ENCODE peak calls at places on chromosomes 4 and X, in nine cellular contexts. M is aorta; G is CD8-positive, alpha-beta T cell; T is spleen; H is Panc1; E is lung; Q is lower lobe of right lung; R is IMR-90; L is heart right ventricle. C is an unnamed sample. For H3K4me1, the result is how much of the 10 kb centered on the place peaks cover.

GRCh38 chrX:51893931-51894696 is 691 bp downstream of the MAGED1 start:
- DNase-seq in Q (no peak), M (no peak), E (no peak), G (no peak), L (peak), T (no peak), R (peak), H (no peak), C (peak)

GRCh38 chr4:53162926-53163325 is 202.9 kb downstream of the SCFD2 start:
- DNase-seq in E (no peak), Q (no peak), H (no peak), G (no peak), L (no peak), R (no peak), M (no peak), T (no peak), C (no peak)

GRCh38 chr4:19301527-19301926 is 950.2 kb upstream of the SLIT2 start:
- DNase-seq in L (no peak), H (no peak), E (no peak), Q (no peak), G (no peak), R (no peak), M (no peak), T (no peak), C (no peak)

GRCh38 chr4:99134586-99134985 is 9.5 kb downstream of the ADH4 start:
- DNase-seq in E (no peak), G (no peak), H (no peak), R (no peak), T (no peak), L (no peak), Q (no peak), M (no peak), C (no peak)

GRCh38 chr4:164136181-164136616 is 617.7 kb upstream of the SMIM31 start:
- DNase-seq in L (no peak), M (no peak), G (no peak), Q (no peak), R (peak), H (no peak), T (no peak), E (no peak), C (no peak)

GRCh38 chr4:2413821-2414610 is 4.4 kb downstream of the ZFYVE28 start:
- DNase-seq in R (no peak), G (no peak), L (no peak), E (no peak), H (no peak), M (no peak), Q (peak), T (peak), C (no peak)

GRCh38 chr4:21982087-21982486 is 33.5 kb upstream of the KCNIP4 start:
- DNase-seq in R (no peak), Q (no peak), T (no peak), G (no peak), L (no peak), H (no peak), M (no peak), E (no peak), C (no peak)

GRCh38 chr4:124940387-124940786 is 227.9 kb upstream of the ANKRD50 start:
- DNase-seq in M (no peak), L (peak), Q (no peak), H (peak), G (no peak), E (no peak), T (no peak), R (peak), C (no peak)

GRCh38 chr4:87975466-87975865 is at the start of gene SPP1:
- DNase-seq in G (no peak), H (no peak), L (no peak), R (peak), T (peak), Q (no peak), M (peak), E (no peak), C (no peak)

GRCh38 chr4:1900087-1900433 is 28.9 kb downstream of the NSD2 start:
- DNase-seq in E (no peak), M (no peak), R (no peak), T (no peak), G (no peak), Q (no peak), H (no peak), L (no peak), C (no peak)

GRCh38 chr4:109557433-109557832 is 2.6 kb upstream of the MCUB start:
- DNase-seq in L (no peak), G (no peak), E (no peak), H (no peak), M (no peak), T (peak), Q (no peak), R (no peak), C (no peak)

GRCh38 chrX:21375795-21376069 is 1.5 kb downstream of the CNKSR2 start:
- DNase-seq in Q (no peak), L (no peak), G (no peak), M (no peak), H (no peak), E (no peak), R (no peak), T (no peak), C (no peak)

GRCh38 chr4:182074139-182074538 is 169.1 kb upstream of the TENM3 start:
- DNase-seq in E (no peak), R (no peak), L (no peak), G (no peak), H (no peak), Q (no peak), M (no peak), T (no peak), C (no peak)

GRCh38 chr4:119536572-119537528 is 91.8 kb downstream of the PDE5A start:
- DNase-seq in L (no peak), G (no peak), E (no peak), R (peak), Q (no peak), M (no peak), T (no peak), H (no peak), C (no peak)

GRCh38 chr4:108193891-108194672 is 25.4 kb upstream of the LEF1 start:
- DNase-seq in T (no peak), Q (no peak), G (no peak), R (no peak), E (no peak), H (no peak), L (no peak), M (no peak), C (no peak)

GRCh38 chr4:8579526-8580320 is 469 bp upstream of the GPR78 start:
- DNase-seq in H (no peak), T (peak), R (no peak), Q (no peak), E (no peak), G (no peak), L (no peak), M (no peak), C (no peak)

GRCh38 chr4:113691676-113692075 is 69.9 kb downstream of the CAMK2D start:
- DNase-seq in E (no peak), Q (no peak), M (no peak), T (no peak), L (no peak), G (no peak), H (no peak), R (no peak), C (no peak)

GRCh38 chrX:107029752-107030151 is 29.7 kb upstream of the MORC4 start:
- DNase-seq in Q (no peak), R (no peak), E (no peak), L (no peak), T (no peak), M (no peak), G (no peak), H (no peak), C (no peak)

GRCh38 chr4:129043523-129043922 is 49.8 kb downstream of the SCLT1 start:
- DNase-seq in L (no peak), G (no peak), Q (no peak), R (peak), E (no peak), H (no peak), T (no peak), M (no peak), C (no peak)

GRCh38 chr4:78862314-78862737 is 76.9 kb downstream of the PAQR3 start:
- DNase-seq in T (no peak), H (no peak), R (no peak), E (no peak), G (no peak), Q (no peak), L (no peak), M (no peak), C (no peak)

GRCh38 chr4:140374130-140374477 is 658 bp downstream of the SCOC start:
- DNase-seq in L (no peak), T (no peak), H (no peak), G (no peak), R (no peak), E (no peak), Q (no peak), M (no peak), C (no peak)

GRCh38 chrX:2703991-2704369 is 12.9 kb downstream of the CD99 start:
- DNase-seq in M (no peak), E (no peak), R (no peak), G (no peak), T (no peak), L (peak), Q (no peak), H (no peak), C (peak)

GRCh38 chrX:16826207-16826606 is 39.9 kb downstream of the TXLNG start:
- DNase-seq in G (no peak), M (no peak), E (no peak), T (no peak), H (no peak), Q (no peak), L (no peak), R (peak), C (no peak)

GRCh38 chr4:95367824-95368223 is 180.9 kb downstream of the UNC5C start:
- DNase-seq in E (no peak), T (no peak), M (no peak), L (no peak), Q (no peak), R (no peak), H (no peak), G (no peak), C (no peak)

GRCh38 chrX:123818243-123818642 is 41.6 kb upstream of the XIAP start:
- DNase-seq in R (peak), Q (no peak), E (no peak), G (no peak), H (peak), T (no peak), L (no peak), M (no peak), C (no peak)

GRCh38 chr4:39947415-39947814 is 30.3 kb downstream of the PDS5A start:
- DNase-seq in T (no peak), G (no peak), E (no peak), Q (no peak), M (no peak), R (no peak), L (no peak), H (no peak), C (no peak)

GRCh38 chrX:70433848-70434351 is 10.7 kb upstream of the DLG3 start:
- DNase-seq in H (peak), R (peak), Q (peak), G (peak), L (peak), M (peak), E (peak), T (peak), C (peak)

GRCh38 chrX:140141444-140142029 is 176.2 kb upstream of the CXorf66 start:
- DNase-seq in L (no peak), T (no peak), G (no peak), R (peak), M (no peak), Q (no peak), H (peak), E (peak), C (no peak)

GRCh38 chrX:13007519-13008188 is 32.7 kb downstream of the TMSB4X start:
- DNase-seq in R (peak), H (no peak), Q (no peak), M (no peak), L (no peak), E (no peak), T (no peak), G (no peak), C (no peak)
- H3K4me1 ChIP-seq in R (under half), H (under half), Q (under half), M (under half), L (under half), E (under half), T (half or more), G (half or more), C (under half)

GRCh38 chr4:26862381-26862915 is 1.8 kb downstream of the STIM2 start:
- DNase-seq in R (no peak), Q (no peak), H (no peak), G (no peak), T (no peak), L (no peak), M (no peak), E (no peak), C (no peak)

GRCh38 chr4:26864904-26865303 is 4.3 kb downstream of the STIM2 start:
- DNase-seq in T (no peak), R (no peak), Q (no peak), G (no peak), M (no peak), H (no peak), L (no peak), E (no peak), C (no peak)

GRCh38 chr4:26860922-26861433 is 337 bp downstream of the STIM2 start:
- DNase-seq in T (peak), Q (peak), R (peak), M (peak), L (no peak), E (peak), H (no peak), G (peak), C (peak)

GRCh38 chr4:26861434-26862186 is 969 bp downstream of the STIM2 start:
- DNase-seq in R (peak), M (peak), H (no peak), E (peak), T (peak), G (peak), Q (peak), L (peak), C (peak)

GRCh38 chr4:26863512-26863911 is 2.9 kb downstream of the STIM2 start:
- DNase-seq in Q (no peak), H (no peak), E (no peak), L (no peak), M (no peak), G (no peak), T (no peak), R (no peak), C (no peak)
- H3K4me1 ChIP-seq in Q (half or more), H (under half), E (under half), L (half or more), M (under half), G (half or more), T (half or more), R (under half), C (under half)

DNA sequence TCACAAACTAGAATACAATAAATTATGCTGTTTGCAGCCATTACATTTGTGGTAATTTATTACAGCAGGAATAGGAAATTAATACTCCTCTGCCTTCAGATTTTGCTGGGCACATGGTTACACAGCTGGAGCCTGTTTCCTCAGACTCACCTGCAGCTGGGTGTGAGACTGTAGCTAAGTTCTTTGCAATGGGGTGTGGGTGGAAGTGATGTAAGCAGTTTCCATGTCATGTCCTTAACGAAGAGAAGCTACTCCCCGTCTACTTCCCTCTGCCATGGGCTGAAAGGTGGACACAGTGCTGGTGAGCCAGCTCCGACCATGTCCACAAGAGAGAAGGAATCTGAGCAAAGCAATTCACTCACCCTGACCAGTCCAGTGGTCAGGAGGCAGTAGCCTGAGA is 18.2 kb downstream of the SH3KBP1 start:
- DNase-seq in H (no peak), M (no peak), Q (no peak), R (no peak), E (no peak), T (no peak), G (no peak), L (no peak), C (no peak)
- H3K4me1 ChIP-seq in H (under half), M (under half), Q (under half), R (under half), E (under half), T (half or more), G (under half), L (under half), C (under half)

GRCh38 chr4:627751-628150 is 2.4 kb downstream of the PDE6B start:
- DNase-seq in G (no peak), T (peak), Q (no peak), E (no peak), H (no peak), L (no peak), M (peak), R (no peak), C (no peak)

GRCh38 chr4:626201-627091 is 1.1 kb downstream of the PDE6B start:
- DNase-seq in G (no peak), M (peak), H (no peak), L (no peak), E (no peak), T (peak), R (no peak), Q (no peak), C (peak)

GRCh38 chr4:628821-629635 is 3.7 kb downstream of the PDE6B start:
- DNase-seq in H (no peak), E (no peak), T (peak), G (no peak), Q (no peak), R (no peak), L (no peak), M (peak), C (peak)

GRCh38 chr4:628346-628745 is 3.0 kb downstream of the PDE6B start:
- DNase-seq in G (no peak), R (no peak), Q (no peak), L (no peak), T (peak), M (no peak), H (no peak), E (no peak), C (no peak)

GRCh38 chr4:627347-627746 is 2.0 kb downstream of the PDE6B start:
- DNase-seq in R (no peak), T (peak), G (no peak), L (no peak), Q (no peak), M (peak), H (no peak), E (no peak), C (no peak)
- H3K4me1 ChIP-seq in R (under half), T (under half), G (under half), L (under half), Q (under half), M (under half), H (under half), E (under half), C (under half)

GRCh38 chr4:147737623-147738022 is 5.7 kb downstream of the ARHGAP10 start:
- DNase-seq in T (no peak), Q (no peak), M (no peak), R (no peak), G (no peak), E (no peak), H (no peak), L (no peak), C (no peak)

GRCh38 chr4:147741190-147741788 is 9.4 kb downstream of the ARHGAP10 start:
- DNase-seq in R (peak), L (no peak), H (no peak), Q (no peak), T (no peak), G (no peak), E (no peak), M (no peak), C (no peak)

GRCh38 chr4:147736458-147736857 is 4.6 kb downstream of the ARHGAP10 start:
- DNase-seq in E (no peak), R (peak), H (no peak), T (no peak), G (no peak), L (no peak), M (no peak), Q (no peak), C (no peak)

GRCh38 chr4:147740176-147740575 is 8.3 kb downstream of the ARHGAP10 start:
- DNase-seq in L (no peak), R (no peak), M (no peak), E (no peak), H (no peak), T (no peak), G (no peak), Q (no peak), C (no peak)

GRCh38 chr4:147739239-147739823 is 7.4 kb downstream of the ARHGAP10 start:
- DNase-seq in Q (no peak), L (no peak), G (no peak), R (no peak), E (no peak), M (no peak), H (no peak), T (no peak), C (no peak)
- H3K4me1 ChIP-seq in Q (under half), L (half or more), G (under half), R (under half), E (under half), M (under half), H (under half), T (under half), C (under half)

GRCh38 chr4:185398618-185399017 is 2.0 kb downstream of the ANKRD37 start:
- DNase-seq in R (no peak), M (no peak), E (no peak), H (no peak), L (no peak), T (no peak), Q (no peak), G (no peak), C (no peak)

GRCh38 chr4:185396724-185397402 is at the start of gene ANKRD37:
- DNase-seq in E (peak), M (peak), T (peak), G (no peak), R (peak), L (peak), H (no peak), Q (peak), C (peak)

GRCh38 chr4:185395956-185396723 is 416 bp upstream of the LRP2BP start:
- DNase-seq in M (peak), G (peak), R (peak), T (peak), H (peak), E (peak), L (peak), Q (peak), C (peak)

GRCh38 chr4:185394568-185395254 is 1.0 kb downstream of the LRP2BP start:
- DNase-seq in Q (no peak), T (no peak), G (no peak), R (no peak), H (no peak), L (no peak), E (no peak), M (no peak), C (no peak)

GRCh38 chr4:185395255-185395955 is at the start of gene LRP2BP:
- DNase-seq in E (no peak), R (no peak), H (no peak), M (no peak), L (no peak), Q (no peak), G (no peak), T (no peak), C (no peak)
- H3K4me1 ChIP-seq in E (under half), R (under half), H (under half), M (under half), L (under half), Q (under half), G (under half), T (half or more), C (under half)

GRCh38 chr4:76607266-76607799 is 172.3 kb downstream of the SHROOM3 start:
- DNase-seq in H (no peak), M (no peak), R (peak), E (no peak), G (no peak), L (no peak), T (no peak), Q (no peak), C (no peak)

GRCh38 chr4:76605099-76605563 is 170.1 kb downstream of the SHROOM3 start:
- DNase-seq in M (no peak), G (no peak), H (no peak), T (no peak), Q (no peak), R (peak), L (no peak), E (no peak), C (no peak)

GRCh38 chr4:76610751-76611150 is 175.7 kb downstream of the SHROOM3 start:
- DNase-seq in T (no peak), Q (no peak), L (no peak), M (no peak), E (no peak), R (no peak), H (no peak), G (no peak), C (no peak)

GRCh38 chr4:76607846-76608245 is 172.8 kb downstream of the SHROOM3 start:
- DNase-seq in M (no peak), G (no peak), Q (no peak), T (no peak), H (no peak), R (no peak), L (no peak), E (no peak), C (no peak)

DNA sequence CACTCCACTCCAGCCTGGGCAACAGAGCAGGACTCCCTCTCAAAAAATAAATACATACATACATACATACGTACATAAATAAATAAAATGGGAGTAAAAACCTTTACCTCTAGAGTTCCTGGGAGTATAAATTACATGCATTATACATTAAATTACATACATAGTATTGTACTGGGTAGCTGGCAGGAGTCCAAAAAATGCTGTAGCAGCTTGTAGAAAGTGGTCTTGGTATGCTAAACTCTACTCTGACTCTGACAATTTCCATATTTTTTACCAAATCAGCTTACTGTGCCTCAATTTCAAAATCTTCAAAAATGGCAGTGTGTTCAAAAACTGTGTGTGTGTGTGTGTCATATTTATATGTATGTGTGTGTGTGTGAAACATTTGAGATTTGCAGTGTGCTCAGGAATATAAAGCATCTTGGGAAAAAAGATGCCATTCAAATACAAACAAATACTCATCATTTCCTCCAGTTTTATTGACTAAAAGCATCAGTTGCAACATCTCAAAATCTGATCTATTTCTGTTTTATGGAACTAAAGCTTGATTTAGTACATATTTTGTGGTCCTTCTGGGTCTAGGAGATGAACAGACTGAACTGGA is 171.7 kb downstream of the SHROOM3 start:
- DNase-seq in T (no peak), G (no peak), M (no peak), H (no peak), Q (no peak), R (no peak), L (no peak), E (no peak), C (no peak)
- H3K4me1 ChIP-seq in T (under half), G (under half), M (under half), H (under half), Q (under half), R (under half), L (under half), E (under half), C (under half)